ENCODE peak calls at places on chromosomes 1 and 21, in six cellular contexts. One of them, this sample, is unnamed.

GRCh38 chr1:29482991-29483390 is 246.7 kb downstream of the PTPRU start:
- DNase-seq in Panc1: no peak
- DNase-seq in Peyer's patch: no peak
- DNase-seq in tibial nerve: no peak
- DNase-seq in suprapubic skin: no peak
- DNase-seq in GM23338: no peak
- DNase-seq in this sample: no peak

GRCh38 chr1:110064576-110065337 is 5.7 kb downstream of the ALX3 start:
- DNase-seq in Panc1: no peak
- DNase-seq in Peyer's patch: peak; percentile 22
- DNase-seq in tibial nerve: no peak
- DNase-seq in suprapubic skin: no peak
- DNase-seq in GM23338: no peak
- DNase-seq in this sample: no peak

GRCh38 chr1:14971201-14971600 is 182.3 kb upstream of the TMEM51 start:
- DNase-seq in Panc1: no peak
- DNase-seq in Peyer's patch: no peak
- DNase-seq in tibial nerve: no peak
- DNase-seq in suprapubic skin: no peak
- DNase-seq in GM23338: no peak
- DNase-seq in this sample: no peak

GRCh38 chr21:45326834-45327457 is 39.3 kb upstream of the POFUT2 start:
- DNase-seq in Panc1: no peak
- DNase-seq in Peyer's patch: peak; percentile 30
- DNase-seq in tibial nerve: no peak
- DNase-seq in suprapubic skin: peak; percentile 47
- DNase-seq in GM23338: no peak
- DNase-seq in this sample: no peak

GRCh38 chr1:43878854-43879253 is 54.7 kb upstream of the ARTN start:
- DNase-seq in Panc1: no peak
- DNase-seq in Peyer's patch: no peak
- DNase-seq in tibial nerve: no peak
- DNase-seq in suprapubic skin: no peak
- DNase-seq in GM23338: no peak
- DNase-seq in this sample: no peak

GRCh38 chr1:88061106-88061829 is 622.8 kb upstream of the PKN2 start:
- DNase-seq in Panc1: peak; percentile 41
- DNase-seq in Peyer's patch: no peak
- DNase-seq in tibial nerve: peak; percentile 23
- DNase-seq in suprapubic skin: no peak
- DNase-seq in GM23338: peak; percentile 86
- DNase-seq in this sample: no peak

GRCh38 chr1:202411421-202411820 is 62.9 kb downstream of the PPP1R12B start:
- DNase-seq in Panc1: no peak
- DNase-seq in Peyer's patch: no peak
- DNase-seq in tibial nerve: no peak
- DNase-seq in suprapubic skin: no peak
- DNase-seq in GM23338: peak; percentile 42
- DNase-seq in this sample: no peak

GRCh38 chr1:1014896-1015681 is 1.8 kb downstream of the ISG15 start:
- DNase-seq in Panc1: no peak
- DNase-seq in Peyer's patch: no peak
- DNase-seq in tibial nerve: no peak
- DNase-seq in suprapubic skin: no peak
- DNase-seq in GM23338: peak; percentile 61
- DNase-seq in this sample: no peak

GRCh38 chr1:212918751-212919150 is 31.6 kb upstream of the VASH2 start:
- DNase-seq in Panc1: no peak
- DNase-seq in Peyer's patch: no peak
- DNase-seq in tibial nerve: no peak
- DNase-seq in suprapubic skin: no peak
- DNase-seq in GM23338: no peak
- DNase-seq in this sample: no peak

GRCh38 chr1:101005191-101005590 is 20.4 kb downstream of the DPH5 start:
- DNase-seq in Panc1: no peak
- DNase-seq in Peyer's patch: no peak
- DNase-seq in tibial nerve: no peak
- DNase-seq in suprapubic skin: no peak
- DNase-seq in GM23338: no peak
- DNase-seq in this sample: no peak

GRCh38 chr1:101004061-101004460 is 21.5 kb downstream of the DPH5 start:
- DNase-seq in Panc1: no peak
- DNase-seq in Peyer's patch: no peak
- DNase-seq in tibial nerve: no peak
- DNase-seq in suprapubic skin: no peak
- DNase-seq in GM23338: no peak
- DNase-seq in this sample: no peak

GRCh38 chr1:101004666-101005065 is 20.9 kb downstream of the DPH5 start:
- DNase-seq in Panc1: no peak
- DNase-seq in Peyer's patch: no peak
- DNase-seq in tibial nerve: no peak
- DNase-seq in suprapubic skin: no peak
- DNase-seq in GM23338: no peak
- DNase-seq in this sample: no peak

GRCh38 chr1:101002551-101002950 is 23.0 kb downstream of the DPH5 start:
- DNase-seq in Panc1: no peak
- DNase-seq in Peyer's patch: no peak
- DNase-seq in tibial nerve: no peak
- DNase-seq in suprapubic skin: no peak
- DNase-seq in GM23338: peak; percentile 11
- DNase-seq in this sample: no peak

GRCh38 chr1:101003012-101003650 is 22.5 kb downstream of the DPH5 start:
- DNase-seq in Panc1: no peak
- DNase-seq in Peyer's patch: no peak
- DNase-seq in tibial nerve: no peak
- DNase-seq in suprapubic skin: no peak
- DNase-seq in GM23338: no peak
- DNase-seq in this sample: no peak
- H3K4me1 ChIP-seq in Panc1: no peaks in the 10 kb centered on the region
- H3K4me1 ChIP-seq in Peyer's patch: no peaks in the 10 kb centered on the region
- H3K4me1 ChIP-seq in tibial nerve: no peaks in the 10 kb centered on the region
- H3K4me1 ChIP-seq in suprapubic skin: peaks cover 23% of the 10 kb centered on the region
- H3K4me1 ChIP-seq in GM23338: peaks cover 2% of the 10 kb centered on the region
- H3K4me1 ChIP-seq in this sample: peaks cover 11% of the 10 kb centered on the region

GRCh38 chr1:100354971-100355394 is 2.7 kb downstream of the CDC14A start:
- DNase-seq in Panc1: no peak
- DNase-seq in Peyer's patch: no peak
- DNase-seq in tibial nerve: no peak
- DNase-seq in suprapubic skin: no peak
- DNase-seq in GM23338: peak; percentile 39
- DNase-seq in this sample: no peak
- H3K4me3 ChIP-seq in Panc1: no peak overlapping the region
- H3K4me3 ChIP-seq in Peyer's patch: no peak overlapping the region
- H3K4me3 ChIP-seq in tibial nerve: no peak overlapping the region
- H3K4me3 ChIP-seq in suprapubic skin: peak overlapping the region; percentile 99
- H3K4me3 ChIP-seq in GM23338: peak overlapping the region; percentile 88
- H3K4me3 ChIP-seq in this sample: no peak overlapping the region

DNA sequence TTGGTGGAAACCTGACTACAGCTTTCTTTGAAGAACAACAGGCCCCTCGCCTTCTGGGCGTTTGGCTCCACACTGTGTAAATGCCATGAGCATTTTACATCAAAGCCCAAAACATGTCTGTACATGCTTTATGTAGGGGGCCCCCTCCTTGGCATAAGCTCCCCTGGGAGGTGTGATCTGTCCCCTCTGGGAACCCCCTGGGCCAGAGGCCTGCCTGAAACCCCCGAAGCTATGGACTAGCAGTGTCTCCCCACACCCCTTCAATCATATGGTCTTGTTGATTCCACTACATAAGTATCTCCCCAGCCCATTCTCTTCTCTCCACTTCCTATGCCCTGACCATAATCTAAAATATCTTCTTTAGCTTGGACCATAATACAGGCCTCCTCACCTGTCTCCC is 241.5 kb downstream of the C1orf94 start:
- DNase-seq in Panc1: no peak
- DNase-seq in Peyer's patch: no peak
- DNase-seq in tibial nerve: no peak
- DNase-seq in suprapubic skin: no peak
- DNase-seq in GM23338: no peak
- DNase-seq in this sample: no peak
- H3K27ac ChIP-seq in Panc1: no peak overlapping the region
- H3K27ac ChIP-seq in Peyer's patch: no peak overlapping the region
- H3K27ac ChIP-seq in tibial nerve: no peak overlapping the region
- H3K27ac ChIP-seq in suprapubic skin: no peak overlapping the region
- H3K27ac ChIP-seq in GM23338: no peak overlapping the region
- H3K27ac ChIP-seq in this sample: no peak overlapping the region

GRCh38 chr1:154443274-154444013 is 38.3 kb downstream of the IL6R start:
- DNase-seq in Panc1: no peak
- DNase-seq in Peyer's patch: no peak
- DNase-seq in tibial nerve: no peak
- DNase-seq in suprapubic skin: no peak
- DNase-seq in GM23338: no peak
- DNase-seq in this sample: no peak

GRCh38 chr1:154442006-154442740 is 37.0 kb downstream of the IL6R start:
- DNase-seq in Panc1: no peak
- DNase-seq in Peyer's patch: no peak
- DNase-seq in tibial nerve: no peak
- DNase-seq in suprapubic skin: no peak
- DNase-seq in GM23338: peak; percentile 54
- DNase-seq in this sample: peak; percentile 86

GRCh38 chr1:154446292-154446691 is 41.1 kb downstream of the IL6R start:
- DNase-seq in Panc1: no peak
- DNase-seq in Peyer's patch: no peak
- DNase-seq in tibial nerve: peak; percentile 34
- DNase-seq in suprapubic skin: peak; percentile 78
- DNase-seq in GM23338: no peak
- DNase-seq in this sample: peak; percentile 97

GRCh38 chr1:154448271-154448905 is 43.2 kb downstream of the IL6R start:
- DNase-seq in Panc1: no peak
- DNase-seq in Peyer's patch: no peak
- DNase-seq in tibial nerve: no peak
- DNase-seq in suprapubic skin: no peak
- DNase-seq in GM23338: no peak
- DNase-seq in this sample: no peak

DNA sequence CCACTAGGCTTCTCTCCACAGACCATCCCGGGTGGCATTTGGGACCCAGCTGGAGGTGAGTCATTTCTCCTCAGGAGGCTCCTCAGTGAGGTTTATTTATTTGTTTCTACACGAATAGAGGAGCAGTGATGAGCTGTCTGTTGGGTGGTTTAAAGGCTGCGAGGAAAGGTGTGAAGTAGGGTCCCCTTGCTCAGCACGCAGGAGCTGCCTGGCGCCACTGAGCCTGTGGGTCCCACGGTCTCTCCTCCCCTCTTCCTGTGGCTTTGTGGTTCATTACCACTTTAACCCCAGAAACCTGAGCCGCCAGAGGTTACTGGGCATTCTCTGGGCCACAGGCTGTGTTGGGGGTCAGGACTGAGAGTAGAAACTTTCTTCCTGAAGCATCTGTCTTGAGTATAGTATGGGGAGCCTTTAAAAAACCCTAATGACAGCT is 39.9 kb downstream of the IL6R start:
- DNase-seq in Panc1: no peak
- DNase-seq in Peyer's patch: no peak
- DNase-seq in tibial nerve: no peak
- DNase-seq in suprapubic skin: no peak
- DNase-seq in GM23338: no peak
- DNase-seq in this sample: peak; percentile 97
- H3K4me1 ChIP-seq in Panc1: no peaks in the 10 kb centered on the region
- H3K4me1 ChIP-seq in Peyer's patch: no peaks in the 10 kb centered on the region
- H3K4me1 ChIP-seq in tibial nerve: no peaks in the 10 kb centered on the region
- H3K4me1 ChIP-seq in suprapubic skin: no peaks in the 10 kb centered on the region
- H3K4me1 ChIP-seq in GM23338: no peaks in the 10 kb centered on the region
- H3K4me1 ChIP-seq in this sample: peaks cover 68% of the 10 kb centered on the region